ENCODE peak calls at places on chromosome 9, in seven cellular contexts. A is NT2/D1, O is K562, T is HepG2, V is GM12878, G is H1, W is SK-N-SH. E is an unnamed sample.

GRCh38 chr9:23779220-23779619 is 46.8 kb downstream of the ELAVL2 start:
- DNase-seq in A (no peak), O (no peak), T (no peak), V (no peak), G (no peak), W (no peak), E (no peak)

GRCh38 chr9:133135193-133135745 is 14.2 kb upstream of the RALGDS start:
- DNase-seq in A (no peak), O (no peak), T (no peak), V (no peak), G (no peak), W (peak), E (peak)

GRCh38 chr9:97891736-97892135 is 30.6 kb downstream of the TRMO start:
- DNase-seq in A (no peak), O (no peak), T (no peak), V (no peak), G (no peak), W (no peak), E (no peak)

GRCh38 chr9:123073991-123074422 is 40.5 kb downstream of the GPR21 start:
- DNase-seq in A (no peak), O (no peak), T (no peak), V (no peak), G (no peak), W (no peak), E (no peak)

GRCh38 chr9:78371981-78372380 is 75.1 kb downstream of the PSAT1 start:
- DNase-seq in A (no peak), O (no peak), T (no peak), V (no peak), G (no peak), W (no peak), E (no peak)

GRCh38 chr9:78032599-78033457 is 1.2 kb upstream of the GNAQ start:
- DNase-seq in A (no peak), O (peak), T (no peak), V (no peak), G (no peak), W (no peak), E (no peak)

GRCh38 chr9:129835860-129836223 is 584 bp downstream of the USP20 start:
- DNase-seq in A (no peak), O (peak), T (no peak), V (no peak), G (no peak), W (peak), E (no peak)

GRCh38 chr9:755454-756381 is 85.8 kb upstream of the DMRT1 start:
- DNase-seq in A (no peak), O (no peak), T (peak), V (no peak), G (no peak), W (no peak), E (peak)

GRCh38 chr9:135906291-135907005 is 898 bp downstream of the CAMSAP1 start:
- DNase-seq in A (no peak), O (peak), T (no peak), V (no peak), G (no peak), W (peak), E (no peak)

GRCh38 chr9:96135071-96135825 is 166.7 kb downstream of the HSD17B3 start:
- DNase-seq in A (no peak), O (no peak), T (no peak), V (no peak), G (no peak), W (no peak), E (no peak)

GRCh38 chr9:109600142-109600541 is 102.0 kb upstream of the PTPN3 start:
- DNase-seq in A (no peak), O (peak), T (no peak), V (no peak), G (no peak), W (no peak), E (no peak)

GRCh38 chr9:3735251-3735650 is 209.4 kb upstream of the RFX3 start:
- DNase-seq in A (no peak), O (no peak), T (no peak), V (no peak), G (no peak), W (no peak), E (no peak)

GRCh38 chr9:85224729-85225128 is 517.0 kb downstream of the AGTPBP1 start:
- DNase-seq in A (no peak), O (no peak), T (no peak), V (no peak), G (no peak), W (no peak), E (peak)

GRCh38 chr9:13109781-13110180 is 169.7 kb downstream of the MPDZ start:
- DNase-seq in A (no peak), O (no peak), T (no peak), V (no peak), G (no peak), W (no peak), E (no peak)

GRCh38 chr9:126510564-126510963 is 103.2 kb upstream of the LMX1B start:
- DNase-seq in A (no peak), O (no peak), T (no peak), V (no peak), G (no peak), W (no peak), E (no peak)

GRCh38 chr9:134533850-134534585 is 107.6 kb upstream of the COL5A1 start:
- DNase-seq in A (no peak), O (no peak), T (no peak), V (no peak), G (no peak), W (no peak), E (no peak)

GRCh38 chr9:13896922-13897835 is 416.8 kb downstream of the NFIB start:
- DNase-seq in A (no peak), O (no peak), T (no peak), V (no peak), G (no peak), W (no peak), E (no peak)

GRCh38 chr9:68750786-68751185 is 45.7 kb downstream of the PIP5K1B start:
- DNase-seq in A (no peak), O (no peak), T (peak), V (no peak), G (no peak), W (no peak), E (no peak)

GRCh38 chr9:82488319-82488701 is 499.7 kb downstream of the SPATA31D1 start:
- DNase-seq in A (no peak), O (no peak), T (no peak), V (no peak), G (no peak), W (peak), E (no peak)

GRCh38 chr9:116450378-116451139 is 236.5 kb upstream of the TRIM32 start:
- DNase-seq in A (no peak), O (no peak), T (no peak), V (peak), G (no peak), W (no peak), E (no peak)

GRCh38 chr9:108521063-108521462 is 334.7 kb downstream of the ACTL7B start:
- DNase-seq in A (no peak), O (no peak), T (no peak), V (no peak), G (no peak), W (no peak), E (no peak)

GRCh38 chr9:757246-757881 is 84.1 kb upstream of the DMRT1 start:
- DNase-seq in A (peak), O (peak), T (peak), V (no peak), G (peak), W (peak), E (peak)

GRCh38 chr9:136882109-136882946 is 4.0 kb upstream of the TRAF2 start:
- DNase-seq in A (no peak), O (peak), T (peak), V (peak), G (no peak), W (peak), E (peak)

GRCh38 chr9:132754236-132754635 is 84.0 kb downstream of the GTF3C4 start:
- DNase-seq in A (no peak), O (no peak), T (no peak), V (no peak), G (no peak), W (no peak), E (no peak)

GRCh38 chr9:618478-618877 is 223.0 kb upstream of the DMRT1 start:
- DNase-seq in A (no peak), O (no peak), T (no peak), V (no peak), G (no peak), W (no peak), E (no peak)

GRCh38 chr9:37715260-37715659 is 38.3 kb upstream of the TRMT10B start:
- DNase-seq in A (no peak), O (no peak), T (peak), V (no peak), G (no peak), W (no peak), E (no peak)

GRCh38 chr9:18023332-18023731 is 444.5 kb downstream of the SH3GL2 start:
- DNase-seq in A (no peak), O (no peak), T (no peak), V (no peak), G (no peak), W (no peak), E (no peak)

GRCh38 chr9:98010450-98010849 is 27.3 kb downstream of the ANP32B start:
- DNase-seq in A (no peak), O (no peak), T (no peak), V (no peak), G (no peak), W (peak), E (no peak)

GRCh38 chr9:136484153-136485048 is 1.6 kb upstream of the SEC16A start:
- DNase-seq in A (no peak), O (no peak), T (peak), V (no peak), G (no peak), W (no peak), E (no peak)

GRCh38 chr9:115146581-115147021 is 28.6 kb upstream of the TNC start:
- DNase-seq in A (peak), O (no peak), T (no peak), V (no peak), G (no peak), W (no peak), E (no peak)

GRCh38 chr9:37454238-37454637 is 11.0 kb downstream of the ZBTB5 start:
- DNase-seq in A (no peak), O (no peak), T (peak), V (no peak), G (no peak), W (no peak), E (no peak)

GRCh38 chr9:14482856-14483255 is 168.9 kb upstream of the NFIB start:
- DNase-seq in A (no peak), O (no peak), T (no peak), V (no peak), G (no peak), W (no peak), E (no peak)

GRCh38 chr9:15182755-15183154 is 124.3 kb downstream of the TTC39B start:
- DNase-seq in A (no peak), O (no peak), T (no peak), V (no peak), G (no peak), W (peak), E (no peak)

GRCh38 chr9:33461474-33461873 is 12.2 kb downstream of the NOL6 start:
- DNase-seq in A (no peak), O (no peak), T (no peak), V (no peak), G (no peak), W (no peak), E (no peak)

DNA sequence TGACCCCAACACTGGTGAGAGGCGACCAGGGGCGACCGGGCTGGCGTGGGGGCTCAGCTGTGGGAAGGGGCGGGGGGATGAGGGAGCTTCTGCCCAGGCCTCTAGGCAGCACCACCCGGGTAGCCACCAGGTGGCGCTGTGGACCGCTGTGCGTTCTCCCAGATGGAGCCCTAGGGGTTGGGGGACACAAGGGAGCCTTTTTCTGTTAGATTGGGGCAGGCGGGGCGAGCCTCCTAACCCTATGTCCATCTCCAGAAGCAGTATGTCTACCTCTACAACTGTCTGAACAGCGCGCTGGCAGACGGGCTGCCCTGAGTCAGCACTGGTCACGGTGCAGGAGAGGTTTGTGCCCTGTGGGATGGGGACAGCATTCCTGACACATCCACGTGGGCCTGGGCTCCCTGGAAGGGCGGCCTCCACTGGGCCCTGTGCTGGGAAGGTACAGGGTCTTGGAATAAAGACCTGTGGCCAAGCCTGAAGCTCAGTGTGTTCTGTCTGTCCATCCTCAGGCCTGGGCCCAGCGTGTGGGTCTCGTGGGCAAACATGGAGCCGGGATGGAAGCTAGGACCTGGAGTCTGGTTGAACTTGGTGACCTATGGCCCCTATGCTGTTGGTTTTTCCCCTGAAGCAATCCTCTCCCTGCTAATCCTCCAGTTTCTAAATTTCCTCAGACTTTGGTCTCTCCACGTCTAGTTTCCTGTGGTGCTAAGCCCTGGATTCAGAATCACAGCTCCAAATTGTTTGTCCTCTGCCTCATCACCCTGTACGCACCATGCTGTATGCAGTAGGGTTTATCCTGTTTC is 23.1 kb upstream of the SPTLC1 start:
- DNase-seq in A (no peak), O (peak), T (peak), V (no peak), G (no peak), W (peak), E (no peak)
- TF ChIP-seq YY1 in A (no peak), O (no peak), T (peak), V (no peak), G (peak), W (no peak), E (no peak)

DNA sequence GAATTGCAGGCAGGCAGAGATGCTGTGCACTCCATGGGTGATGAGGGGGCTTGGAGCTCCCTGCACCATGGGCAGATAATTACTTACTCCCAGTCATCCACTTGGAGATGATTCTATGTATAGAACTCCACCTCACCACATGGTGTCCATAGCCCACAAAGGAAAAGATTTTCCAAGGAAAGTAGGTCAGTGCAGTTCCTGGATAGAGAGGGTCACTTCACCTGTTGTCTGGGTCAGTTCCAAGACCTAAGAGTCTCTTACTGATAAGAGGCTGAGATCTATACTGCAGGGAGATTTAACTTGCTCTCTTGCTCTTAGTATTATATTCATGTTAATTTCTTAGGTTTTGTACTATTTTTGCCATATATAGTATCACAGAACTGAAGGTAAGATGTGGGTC is 113.9 kb upstream of the BRINP1 start:
- DNase-seq in A (no peak), O (no peak), T (no peak), V (no peak), G (no peak), W (no peak), E (no peak)
- TF ChIP-seq YY1 in A (no peak), O (no peak), T (no peak), V (no peak), G (no peak), W (no peak), E (no peak)

GRCh38 chr9:74083681-74084433 is 413.3 kb upstream of the RORB start:
- DNase-seq in A (no peak), O (no peak), T (no peak), V (no peak), G (no peak), W (no peak), E (no peak)

GRCh38 chr9:74073897-74074296 is 423.2 kb upstream of the RORB start:
- DNase-seq in A (no peak), O (no peak), T (no peak), V (no peak), G (no peak), W (no peak), E (no peak)

DNA sequence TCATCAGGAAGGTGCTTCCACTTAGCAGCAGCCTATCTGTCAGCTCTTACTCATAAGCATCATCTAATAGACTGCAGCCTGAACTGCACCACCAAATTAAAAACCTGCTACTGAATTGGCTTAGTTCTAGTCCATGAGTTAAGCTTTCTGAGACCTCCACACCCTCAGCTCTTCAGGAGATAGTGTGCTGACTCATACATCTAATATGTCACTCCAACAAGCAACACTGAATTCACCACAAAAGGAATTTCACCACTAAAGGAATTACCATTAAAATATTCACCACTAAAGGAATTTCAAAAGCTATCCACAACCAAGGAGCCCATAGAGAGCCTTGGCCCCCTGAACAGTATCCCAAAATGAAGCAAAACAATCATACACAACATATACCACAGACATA is 418.5 kb upstream of the RORB start:
- DNase-seq in A (peak), O (no peak), T (no peak), V (no peak), G (no peak), W (no peak), E (no peak)
- TF ChIP-seq YY1 in A (no peak), O (no peak), T (no peak), V (no peak), G (no peak), W (no peak), E (no peak)

DNA sequence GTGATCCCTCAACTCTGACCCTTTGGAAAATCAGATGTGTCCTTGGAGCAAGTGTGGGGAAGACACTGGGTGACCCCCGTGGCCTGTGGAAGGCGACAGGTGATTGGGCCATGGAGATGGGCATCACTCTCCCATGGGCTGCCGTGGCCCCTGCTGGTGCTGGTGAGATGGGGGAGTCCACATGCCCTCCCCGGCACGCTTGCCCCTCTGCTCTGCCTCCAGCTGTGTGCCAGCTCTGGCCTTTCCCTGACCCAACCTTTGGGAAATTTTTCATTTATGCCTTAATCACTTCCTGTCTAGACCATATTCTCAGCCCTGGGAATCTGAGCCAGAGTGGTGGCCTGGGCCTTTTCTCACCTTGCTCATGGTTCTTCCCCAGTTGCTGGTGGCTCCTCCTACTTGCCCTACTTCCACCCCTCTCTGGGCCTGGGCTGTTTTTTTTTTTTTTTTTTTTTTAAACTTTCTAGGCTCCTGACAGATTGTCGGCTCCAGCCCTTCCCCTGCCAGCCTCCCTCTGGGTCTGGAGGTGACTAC is 56.6 kb downstream of the RGS3 start:
- DNase-seq in A (no peak), O (no peak), T (no peak), V (peak), G (no peak), W (no peak), E (no peak)
- TF ChIP-seq YY1 in A (no peak), O (no peak), T (no peak), V (no peak), G (no peak), W (no peak), E (no peak)

GRCh38 chr9:105295986-105296385 is 51.5 kb downstream of the SLC44A1 start:
- DNase-seq in A (peak), O (no peak), T (no peak), V (no peak), G (no peak), W (no peak), E (no peak)
- TF ChIP-seq YY1 in A (no peak), O (no peak), T (no peak), V (no peak), G (no peak), W (no peak), E (no peak)

DNA sequence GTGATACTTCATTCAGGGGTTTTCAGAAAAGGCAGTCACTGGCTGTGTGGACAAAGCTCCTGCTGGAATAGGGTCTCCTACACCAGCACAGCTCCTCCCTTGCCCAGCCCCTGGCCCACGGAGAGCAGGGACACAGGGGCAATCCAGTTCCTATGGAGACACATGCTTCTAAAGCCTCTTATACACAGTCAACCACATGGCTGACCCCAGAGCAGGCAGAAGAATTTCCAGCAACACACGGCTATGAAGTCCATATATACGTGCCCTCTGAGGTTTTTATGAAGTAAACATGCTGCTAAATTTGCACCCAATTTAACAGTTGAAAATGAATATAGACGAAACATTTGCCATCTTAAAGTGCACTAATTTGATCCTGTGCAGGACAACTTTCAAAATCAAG is 19.4 kb downstream of the PSMB7 start:
- DNase-seq in A (no peak), O (no peak), T (no peak), V (no peak), G (no peak), W (no peak), E (no peak)
- TF ChIP-seq YY1 in A (no peak), O (no peak), T (no peak), V (no peak), G (no peak), W (no peak), E (no peak)

GRCh38 chr9:88006511-88007290 is 32.4 kb upstream of the CDK20 start:
- DNase-seq in A (no peak), O (no peak), T (no peak), V (no peak), G (no peak), W (peak), E (no peak)
- TF ChIP-seq YY1 in A (no peak), O (no peak), T (no peak), V (no peak), G (no peak), W (no peak), E (no peak)

GRCh38 chr9:92660266-92660665 is 9.7 kb downstream of the IPPK start:
- DNase-seq in A (no peak), O (no peak), T (no peak), V (no peak), G (no peak), W (no peak), E (no peak)
- TF ChIP-seq YY1 in A (no peak), O (no peak), T (no peak), V (no peak), G (no peak), W (no peak), E (no peak)